ENCODE peak calls at places on chromosome 18, in eight cellular contexts. C is T-helper 9 cell; Q is effector CD8-positive, alpha-beta T cell; A is lower lobe of right lung; W is stimulated activated CD8-positive, alpha-beta memory T cell treated with anti-CD3 and anti-CD28 coated beads, Interleukin-15, amount 100 ng/mL, for 1 hour; P is NCI-H1417 treated with DMSO at 0.1 percent for 48 hours; D is coronary artery; S is GF-D8. F is an unnamed sample.
A peak's percentile ranks its signal among the peaks of the same experiment; 100 is the strongest.

GRCh38 chr18:9736445-9736844 is 28.3 kb downstream of the RAB31 start:
- DNase-seq in C (no peak), Q (no peak), A (no peak), W (no peak), P (no peak), D (no peak), S (no peak), F (no peak)

GRCh38 chr18:58511306-58511705 is 117.6 kb downstream of the ALPK2 start:
- DNase-seq in C (no peak), Q (no peak), A (no peak), W (no peak), P (no peak), D (no peak), S (no peak), F (no peak)

GRCh38 chr18:75200071-75200470 is 8.9 kb downstream of the PTGR3 start:
- DNase-seq in C (no peak), Q (no peak), A (no peak), W (no peak), P (no peak), D (no peak), S (no peak), F (no peak)

GRCh38 chr18:2913398-2914005 is 66.7 kb downstream of the EMILIN2 start:
- DNase-seq in C (no peak), Q (no peak), A (no peak), W (no peak), P (no peak), D (peak; percentile 69), S (no peak), F (no peak)

GRCh38 chr18:58338961-58339722 is 289.7 kb downstream of the ALPK2 start:
- DNase-seq in C (no peak), Q (no peak), A (no peak), W (no peak), P (peak; percentile 58), D (no peak), S (no peak), F (peak; percentile 44)

GRCh38 chr18:77017355-77017754 is 115.2 kb downstream of the MBP start:
- DNase-seq in C (no peak), Q (no peak), A (no peak), W (no peak), P (no peak), D (no peak), S (no peak), F (no peak)

GRCh38 chr18:28823506-28824182 is 646.7 kb upstream of the CDH2 start:
- DNase-seq in C (no peak), Q (no peak), A (no peak), W (no peak), P (no peak), D (no peak), S (no peak), F (peak; percentile 40)

GRCh38 chr18:45007531-45007930 is 326.8 kb downstream of the SETBP1 start:
- DNase-seq in C (no peak), Q (no peak), A (no peak), W (no peak), P (no peak), D (no peak), S (no peak), F (no peak)

GRCh38 chr18:53864758-53865157 is 359.7 kb downstream of the MBD2 start:
- DNase-seq in C (no peak), Q (no peak), A (no peak), W (no peak), P (no peak), D (no peak), S (no peak), F (peak; percentile 1)

GRCh38 chr18:58267493-58267892 is 223.5 kb downstream of the NEDD4L start:
- DNase-seq in C (no peak), Q (no peak), A (no peak), W (no peak), P (no peak), D (no peak), S (no peak), F (no peak)

GRCh38 chr18:27948981-27949380 is 227.9 kb downstream of the CDH2 start:
- DNase-seq in C (no peak), Q (no peak), A (no peak), W (no peak), P (no peak), D (no peak), S (no peak), F (no peak)

GRCh38 chr18:58054041-58054733 is 10.2 kb downstream of the NEDD4L start:
- DNase-seq in C (no peak), Q (no peak), A (peak; percentile 53), W (no peak), P (no peak), D (no peak), S (no peak), F (peak; percentile 30)

GRCh38 chr18:44627245-44627644 is 53.4 kb upstream of the SETBP1 start:
- DNase-seq in C (no peak), Q (no peak), A (no peak), W (no peak), P (no peak), D (no peak), S (no peak), F (peak; percentile 75)

GRCh38 chr18:13465476-13465875 is 246.9 kb downstream of the LDLRAD4 start:
- DNase-seq in C (no peak), Q (no peak), A (no peak), W (no peak), P (no peak), D (no peak), S (peak; percentile 91), F (no peak)

GRCh38 chr18:11146947-11147345 is 2.4 kb downstream of the PIEZO2 start:
- DNase-seq in C (no peak), Q (no peak), A (no peak), W (no peak), P (no peak), D (no peak), S (no peak), F (no peak)